ENCODE peak calls at places on chromosomes 1 and 21, in seven cellular contexts. M is NCI-H446, V is GF-D8, W is A549, H is mesothelial cell of epicardium, D is T-helper 2 cell, Q is upper lobe of right lung. F is an unnamed sample.

GRCh38 chr1:43619314-43619790 is 30.6 kb upstream of the KDM4A start:
- DNase-seq in M (no peak), V (no peak), W (no peak), H (no peak), D (no peak), Q (no peak), F (no peak)

GRCh38 chr1:162974810-162975209 is 94.4 kb upstream of the RGS4 start:
- DNase-seq in M (no peak), V (no peak), W (no peak), H (no peak), D (no peak), Q (no peak), F (no peak)

GRCh38 chr1:111221633-111222286 is 5.8 kb upstream of the CHI3L2 start:
- DNase-seq in M (no peak), V (peak), W (no peak), H (no peak), D (peak), Q (no peak), F (peak)

GRCh38 chr1:229653420-229653819 is 27.4 kb downstream of the URB2 start:
- DNase-seq in M (no peak), V (no peak), W (no peak), H (no peak), D (no peak), Q (no peak), F (no peak)

GRCh38 chr1:236543065-236543669 is 19.4 kb downstream of the LGALS8 start:
- DNase-seq in M (no peak), V (no peak), W (no peak), H (no peak), D (no peak), Q (no peak), F (no peak)

GRCh38 chr21:39182484-39183271 is 573 bp downstream of the PSMG1 start:
- DNase-seq in M (no peak), V (no peak), W (no peak), H (no peak), D (no peak), Q (no peak), F (peak)

GRCh38 chr1:21873174-21873573 is 61.1 kb downstream of the LDLRAD2 start:
- DNase-seq in M (no peak), V (no peak), W (no peak), H (no peak), D (no peak), Q (no peak), F (no peak)

GRCh38 chr1:87394462-87394861 is 65.8 kb downstream of the LMO4 start:
- DNase-seq in M (no peak), V (no peak), W (no peak), H (no peak), D (no peak), Q (no peak), F (no peak)

GRCh38 chr1:2859881-2860430 is 58.5 kb upstream of the TTC34 start:
- DNase-seq in M (no peak), V (no peak), W (no peak), H (no peak), D (no peak), Q (no peak), F (no peak)

GRCh38 chr1:17168480-17168878 is 36.4 kb upstream of the PADI1 start:
- DNase-seq in M (no peak), V (no peak), W (no peak), H (no peak), D (no peak), Q (no peak), F (peak)

GRCh38 chr1:19353596-19353995 is 41.5 kb downstream of the SLC66A1 start:
- DNase-seq in M (no peak), V (no peak), W (no peak), H (no peak), D (no peak), Q (no peak), F (no peak)

GRCh38 chr21:46054447-46054846 is 43.5 kb upstream of the COL6A2 start:
- DNase-seq in M (no peak), V (no peak), W (no peak), H (no peak), D (no peak), Q (no peak), F (peak)

GRCh38 chr1:207404849-207405525 is 49.1 kb upstream of the CR2 start:
- DNase-seq in M (peak), V (peak), W (peak), H (no peak), D (peak), Q (no peak), F (peak)

GRCh38 chr1:13600762-13601483 is 17.3 kb downstream of the PDPN start:
- DNase-seq in M (no peak), V (no peak), W (no peak), H (no peak), D (no peak), Q (no peak), F (no peak)

GRCh38 chr1:156440689-156441437 is 59.7 kb downstream of the MEF2D start:
- DNase-seq in M (no peak), V (no peak), W (no peak), H (no peak), D (no peak), Q (no peak), F (no peak)

GRCh38 chr1:6448749-6449631 is 17.0 kb downstream of the TNFRSF25 start:
- DNase-seq in M (no peak), V (no peak), W (no peak), H (no peak), D (no peak), Q (no peak), F (no peak)

GRCh38 chr1:64404202-64404601 is 65.7 kb upstream of the CACHD1 start:
- DNase-seq in M (no peak), V (no peak), W (no peak), H (no peak), D (no peak), Q (no peak), F (no peak)

GRCh38 chr1:3443759-3444697 is 10.4 kb upstream of the ARHGEF16 start:
- DNase-seq in M (no peak), V (no peak), W (no peak), H (no peak), D (no peak), Q (no peak), F (no peak)

GRCh38 chr1:101200513-101200912 is 36.3 kb upstream of the S1PR1 start:
- DNase-seq in M (no peak), V (no peak), W (no peak), H (no peak), D (no peak), Q (no peak), F (peak)

GRCh38 chr1:206714331-206715058 is 29.8 kb downstream of the MAPKAPK2 start:
- DNase-seq in M (peak), V (no peak), W (no peak), H (no peak), D (peak), Q (peak), F (peak)

GRCh38 chr1:214685906-214686305 is 82.9 kb downstream of the CENPF start:
- DNase-seq in M (peak), V (no peak), W (no peak), H (no peak), D (no peak), Q (no peak), F (peak)

GRCh38 chr1:6691507-6691906 is 10.1 kb downstream of the DNAJC11 start:
- DNase-seq in M (no peak), V (no peak), W (no peak), H (no peak), D (no peak), Q (no peak), F (peak)

GRCh38 chr1:30348147-30348546 is 375.2 kb downstream of the MATN1 start:
- DNase-seq in M (no peak), V (no peak), W (no peak), H (no peak), D (no peak), Q (no peak), F (no peak)

GRCh38 chr1:32111789-32112188 is 3.9 kb downstream of the KPNA6 start:
- DNase-seq in M (no peak), V (no peak), W (no peak), H (no peak), D (no peak), Q (no peak), F (peak)

GRCh38 chr1:52631759-52632331 is 1.1 kb upstream of the SHISAL2A start:
- DNase-seq in M (no peak), V (peak), W (no peak), H (no peak), D (no peak), Q (no peak), F (peak)

GRCh38 chr1:56645663-56646330 is 683 bp downstream of the PRKAA2 start:
- DNase-seq in M (no peak), V (no peak), W (peak), H (no peak), D (no peak), Q (no peak), F (no peak)

GRCh38 chr1:205199090-205199930 is 12.2 kb downstream of the DSTYK start:
- DNase-seq in M (no peak), V (no peak), W (no peak), H (no peak), D (no peak), Q (no peak), F (no peak)

GRCh38 chr1:94125551-94126514 is 4.9 kb upstream of the ABCA4 start:
- DNase-seq in M (no peak), V (no peak), W (no peak), H (no peak), D (no peak), Q (no peak), F (no peak)

GRCh38 chr1:171716620-171717019 is 25.2 kb downstream of the VAMP4 start:
- DNase-seq in M (no peak), V (no peak), W (no peak), H (no peak), D (no peak), Q (no peak), F (peak)

GRCh38 chr1:178345238-178345637 is 151.5 kb downstream of the CLEC20A start:
- DNase-seq in M (no peak), V (no peak), W (no peak), H (no peak), D (no peak), Q (no peak), F (no peak)

GRCh38 chr1:41532206-41532975 is 47.9 kb upstream of the EDN2 start:
- DNase-seq in M (no peak), V (no peak), W (no peak), H (no peak), D (no peak), Q (peak), F (no peak)

GRCh38 chr1:67735220-67735619 is 50.2 kb downstream of the GADD45A start:
- DNase-seq in M (no peak), V (no peak), W (no peak), H (no peak), D (no peak), Q (no peak), F (no peak)

GRCh38 chr1:20165522-20165951 is 20.4 kb upstream of the UBXN10 start:
- DNase-seq in M (no peak), V (no peak), W (peak), H (no peak), D (no peak), Q (no peak), F (no peak)

GRCh38 chr1:63261736-63262142 is 60.6 kb upstream of the FOXD3 start:
- DNase-seq in M (no peak), V (no peak), W (no peak), H (no peak), D (no peak), Q (no peak), F (no peak)

GRCh38 chr1:28178690-28179485 is 2.4 kb upstream of the PTAFR start:
- DNase-seq in M (no peak), V (no peak), W (no peak), H (no peak), D (no peak), Q (no peak), F (no peak)

GRCh38 chr1:15168479-15168878 is 14.9 kb downstream of the TMEM51 start:
- DNase-seq in M (no peak), V (peak), W (no peak), H (no peak), D (no peak), Q (peak), F (peak)

GRCh38 chr1:95730986-95731385 is 497.0 kb downstream of the RWDD3 start:
- DNase-seq in M (no peak), V (no peak), W (no peak), H (no peak), D (no peak), Q (no peak), F (peak)